ENCODE peak calls at places on chromosomes 3 and 15, in four cellular contexts. One of them, this sample, is unnamed.

GRCh38 chr15:65778269-65778668 is 13.8 kb downstream of the DENND4A start:
- DNase-seq in B cell: no peak
- DNase-seq in astrocyte of the spinal cord: no peak
- DNase-seq in heart right ventricle: no peak
- DNase-seq in this sample: no peak

GRCh38 chr3:133578548-133579191 is 5.2 kb downstream of the CDV3 start:
- DNase-seq in B cell: no peak
- DNase-seq in heart right ventricle: no peak
- DNase-seq in astrocyte of the spinal cord: peak; percentile 56
- DNase-seq in this sample: no peak

GRCh38 chr3:123449092-123449985 is 449 bp upstream of the ADCY5 start:
- DNase-seq in astrocyte of the spinal cord: peak; percentile 9
- DNase-seq in B cell: peak; percentile 65
- DNase-seq in heart right ventricle: peak; percentile 32
- DNase-seq in this sample: peak; percentile 10

GRCh38 chr3:31839144-31839917 is 141.7 kb downstream of the OSBPL10 start:
- DNase-seq in astrocyte of the spinal cord: no peak
- DNase-seq in B cell: no peak
- DNase-seq in heart right ventricle: no peak
- DNase-seq in this sample: no peak

GRCh38 chr3:115671761-115672455 is 48.6 kb downstream of the GAP43 start:
- DNase-seq in B cell: no peak
- DNase-seq in heart right ventricle: no peak
- DNase-seq in astrocyte of the spinal cord: peak; percentile 37
- DNase-seq in this sample: no peak

GRCh38 chr3:132788299-132788698 is 66.1 kb upstream of the NPHP3 start:
- DNase-seq in B cell: no peak
- DNase-seq in astrocyte of the spinal cord: peak; percentile 90
- DNase-seq in heart right ventricle: peak; percentile 57
- DNase-seq in this sample: no peak

GRCh38 chr15:49860101-49860500 is 239.3 kb downstream of the DTWD1 start:
- DNase-seq in astrocyte of the spinal cord: peak; percentile 68
- DNase-seq in B cell: no peak
- DNase-seq in heart right ventricle: no peak
- DNase-seq in this sample: no peak

GRCh38 chr3:46882377-46883015 is 5.0 kb downstream of the PTH1R start:
- DNase-seq in B cell: peak; percentile 60
- DNase-seq in astrocyte of the spinal cord: peak; percentile 27
- DNase-seq in heart right ventricle: no peak
- DNase-seq in this sample: peak; percentile 24

GRCh38 chr3:49296781-49297420 is 19.9 kb upstream of the C3orf62 start:
- DNase-seq in astrocyte of the spinal cord: peak; percentile 8
- DNase-seq in B cell: no peak
- DNase-seq in heart right ventricle: peak; percentile 77
- DNase-seq in this sample: no peak

GRCh38 chr3:58666683-58667082 is at the start of gene FAM3D:
- DNase-seq in astrocyte of the spinal cord: no peak
- DNase-seq in B cell: no peak
- DNase-seq in heart right ventricle: peak; percentile 15
- DNase-seq in this sample: no peak

GRCh38 chr15:34799149-34799824 is 3.9 kb upstream of the ACTC1 start:
- DNase-seq in astrocyte of the spinal cord: no peak
- DNase-seq in B cell: no peak
- DNase-seq in heart right ventricle: peak; percentile 80
- DNase-seq in this sample: no peak

GRCh38 chr15:95422255-95422654 is 908.2 kb upstream of the NR2F2 start:
- DNase-seq in astrocyte of the spinal cord: no peak
- DNase-seq in B cell: no peak
- DNase-seq in heart right ventricle: no peak
- DNase-seq in this sample: no peak

GRCh38 chr3:57281710-57282109 is 10.8 kb downstream of the ASB14 start:
- DNase-seq in heart right ventricle: no peak
- DNase-seq in astrocyte of the spinal cord: no peak
- DNase-seq in B cell: no peak
- DNase-seq in this sample: no peak

GRCh38 chr3:187064210-187065115 is 74.8 kb downstream of the RPL39L start:
- DNase-seq in heart right ventricle: no peak
- DNase-seq in B cell: no peak
- DNase-seq in astrocyte of the spinal cord: no peak
- DNase-seq in this sample: no peak

GRCh38 chr3:111669926-111670630 is 74.9 kb upstream of the ZBED2 start:
- DNase-seq in astrocyte of the spinal cord: peak; percentile 58
- DNase-seq in heart right ventricle: no peak
- DNase-seq in B cell: no peak
- DNase-seq in this sample: no peak

GRCh38 chr3:43260412-43260811 is 25.9 kb upstream of the SNRK start:
- DNase-seq in astrocyte of the spinal cord: no peak
- DNase-seq in B cell: no peak
- DNase-seq in heart right ventricle: no peak
- DNase-seq in this sample: no peak

GRCh38 chr15:85646538-85647091 is 148.1 kb downstream of the KLHL25 start:
- DNase-seq in heart right ventricle: no peak
- DNase-seq in astrocyte of the spinal cord: peak; percentile 94
- DNase-seq in B cell: no peak
- DNase-seq in this sample: peak; percentile 60

GRCh38 chr3:42807929-42808328 is 1.3 kb upstream of the ACKR2 start:
- DNase-seq in heart right ventricle: no peak
- DNase-seq in B cell: no peak
- DNase-seq in astrocyte of the spinal cord: no peak
- DNase-seq in this sample: no peak

GRCh38 chr3:143885803-143886427 is 37.6 kb upstream of the SLC9A9 start:
- DNase-seq in heart right ventricle: no peak
- DNase-seq in B cell: peak; percentile 42
- DNase-seq in astrocyte of the spinal cord: peak; percentile 32
- DNase-seq in this sample: peak; percentile 59

GRCh38 chr3:124397088-124397487 is 333.2 kb upstream of the UMPS start:
- DNase-seq in astrocyte of the spinal cord: no peak
- DNase-seq in B cell: no peak
- DNase-seq in heart right ventricle: no peak
- DNase-seq in this sample: no peak

GRCh38 chr3:112097378-112097777 is 11.2 kb downstream of the C3orf52 start:
- DNase-seq in heart right ventricle: no peak
- DNase-seq in astrocyte of the spinal cord: peak; percentile 99
- DNase-seq in B cell: no peak
- DNase-seq in this sample: peak; percentile 42

GRCh38 chr15:68499620-68500312 is 67.8 kb upstream of the ITGA11 start:
- DNase-seq in B cell: no peak
- DNase-seq in astrocyte of the spinal cord: no peak
- DNase-seq in heart right ventricle: no peak
- DNase-seq in this sample: no peak

GRCh38 chr3:58204713-58205112 is 6.1 kb downstream of the DNASE1L3 start:
- DNase-seq in heart right ventricle: no peak
- DNase-seq in B cell: no peak
- DNase-seq in astrocyte of the spinal cord: no peak
- DNase-seq in this sample: no peak

GRCh38 chr3:136753112-136753939 is 1.1 kb upstream of the STAG1 start:
- DNase-seq in B cell: no peak
- DNase-seq in astrocyte of the spinal cord: no peak
- DNase-seq in heart right ventricle: no peak
- DNase-seq in this sample: no peak

GRCh38 chr15:48414015-48414414 is 82.8 kb downstream of the DUT start:
- DNase-seq in heart right ventricle: no peak
- DNase-seq in astrocyte of the spinal cord: peak; percentile 63
- DNase-seq in B cell: no peak
- DNase-seq in this sample: no peak

GRCh38 chr3:7307410-7307809 is 446.5 kb downstream of the GRM7 start:
- DNase-seq in B cell: no peak
- DNase-seq in astrocyte of the spinal cord: peak; percentile 58
- DNase-seq in heart right ventricle: no peak
- DNase-seq in this sample: no peak

GRCh38 chr3:195258449-195259145 is 12.4 kb downstream of the XXYLT1 start:
- DNase-seq in heart right ventricle: no peak
- DNase-seq in B cell: no peak
- DNase-seq in astrocyte of the spinal cord: no peak
- DNase-seq in this sample: no peak

GRCh38 chr3:140845878-140846277 is 95.8 kb upstream of the SLC25A36 start:
- DNase-seq in astrocyte of the spinal cord: no peak
- DNase-seq in heart right ventricle: no peak
- DNase-seq in B cell: no peak
- DNase-seq in this sample: no peak

GRCh38 chr3:140843656-140844055 is 98.0 kb upstream of the SLC25A36 start:
- DNase-seq in B cell: no peak
- DNase-seq in heart right ventricle: no peak
- DNase-seq in astrocyte of the spinal cord: no peak
- DNase-seq in this sample: no peak

GRCh38 chr3:140844072-140844471 is 97.6 kb upstream of the SLC25A36 start:
- DNase-seq in heart right ventricle: no peak
- DNase-seq in astrocyte of the spinal cord: no peak
- DNase-seq in B cell: no peak
- DNase-seq in this sample: no peak

GRCh38 chr3:140850210-140850955 is 91.3 kb upstream of the SLC25A36 start:
- DNase-seq in astrocyte of the spinal cord: no peak
- DNase-seq in heart right ventricle: no peak
- DNase-seq in B cell: no peak
- DNase-seq in this sample: no peak

DNA sequence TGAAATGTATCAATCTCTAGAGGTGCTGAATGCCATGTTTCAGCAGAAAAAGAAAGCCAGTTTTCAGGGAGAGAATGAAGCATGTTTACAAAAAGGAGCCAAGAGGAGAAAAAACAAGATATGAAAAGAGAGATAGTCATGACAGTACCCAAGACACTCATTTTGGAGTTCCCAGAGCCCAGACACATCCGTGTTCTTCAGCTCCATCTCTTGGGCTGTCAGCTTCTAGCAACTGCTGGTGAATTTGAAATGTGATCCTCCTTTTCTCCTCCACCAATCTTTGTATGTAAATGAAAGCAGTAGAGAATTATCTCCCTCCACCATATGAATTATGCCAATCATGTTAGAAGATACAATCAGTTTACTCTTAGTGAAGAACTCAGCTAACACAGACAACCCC is 93.0 kb upstream of the SLC25A36 start:
- DNase-seq in heart right ventricle: no peak
- DNase-seq in B cell: no peak
- DNase-seq in astrocyte of the spinal cord: no peak
- DNase-seq in this sample: no peak
- TF ChIP-seq CTCF in heart right ventricle: no peak
- TF ChIP-seq CTCF in B cell: no peak
- TF ChIP-seq CTCF in astrocyte of the spinal cord: no peak
- TF ChIP-seq CTCF in this sample: no peak

GRCh38 chr3:89859738-89860137 is 752.3 kb downstream of the EPHA3 start:
- DNase-seq in heart right ventricle: no peak
- DNase-seq in B cell: no peak
- DNase-seq in astrocyte of the spinal cord: no peak
- DNase-seq in this sample: no peak
- TF ChIP-seq CTCF in heart right ventricle: no peak
- TF ChIP-seq CTCF in B cell: no peak
- TF ChIP-seq CTCF in astrocyte of the spinal cord: no peak
- TF ChIP-seq CTCF in this sample: no peak

DNA sequence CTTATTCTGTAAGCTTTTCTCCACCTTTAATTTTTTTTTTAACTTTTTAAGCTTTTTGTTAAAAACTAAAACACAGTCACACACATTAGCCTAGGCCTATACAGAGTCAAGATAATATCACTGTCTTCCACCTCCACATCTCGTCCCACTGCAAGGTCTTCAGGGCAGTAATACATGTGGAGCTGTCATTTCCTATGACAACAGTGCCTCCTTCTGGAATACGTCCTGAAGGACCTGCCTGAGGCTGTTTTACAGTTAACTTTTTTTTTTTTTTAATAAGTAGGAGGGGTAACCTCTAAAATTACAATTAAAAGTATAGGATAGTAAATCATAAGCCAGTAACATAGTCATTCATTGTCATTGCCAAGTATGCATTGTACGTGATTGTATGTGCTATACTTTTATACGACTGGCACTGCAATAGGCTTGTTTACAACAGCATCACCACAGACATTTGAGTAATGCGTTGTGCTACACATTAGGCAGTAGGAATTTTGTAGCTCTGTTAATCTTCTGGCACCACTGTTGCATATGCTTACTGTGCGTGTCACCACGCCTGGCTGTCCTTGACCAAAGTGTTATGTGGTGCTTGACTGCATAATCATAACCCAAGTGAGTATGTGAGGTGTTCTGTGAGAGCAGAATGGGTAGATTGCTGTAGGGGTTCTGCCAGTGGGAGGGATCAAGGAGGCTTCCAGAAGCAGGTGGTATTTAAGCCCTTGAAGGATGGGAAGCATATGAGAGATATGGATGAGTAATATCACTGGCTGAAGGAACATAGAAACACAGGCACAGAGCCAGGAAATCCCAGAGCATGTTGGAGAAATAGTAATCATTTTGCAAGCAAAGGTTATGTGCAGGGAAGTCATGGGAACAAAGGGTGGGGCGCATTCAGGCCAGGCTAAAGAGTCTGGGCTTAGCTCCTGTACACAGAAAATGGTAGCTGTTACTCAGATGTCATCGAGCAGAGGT is 18.3 kb downstream of the FBXO22 start:
- DNase-seq in B cell: no peak
- DNase-seq in astrocyte of the spinal cord: peak; percentile 50
- DNase-seq in heart right ventricle: peak; percentile 32
- DNase-seq in this sample: peak; percentile 19
- TF ChIP-seq CTCF in B cell: no peak
- TF ChIP-seq CTCF in astrocyte of the spinal cord: peak; percentile 42
- TF ChIP-seq CTCF in heart right ventricle: peak; percentile 63
- TF ChIP-seq CTCF in this sample: no peak

DNA sequence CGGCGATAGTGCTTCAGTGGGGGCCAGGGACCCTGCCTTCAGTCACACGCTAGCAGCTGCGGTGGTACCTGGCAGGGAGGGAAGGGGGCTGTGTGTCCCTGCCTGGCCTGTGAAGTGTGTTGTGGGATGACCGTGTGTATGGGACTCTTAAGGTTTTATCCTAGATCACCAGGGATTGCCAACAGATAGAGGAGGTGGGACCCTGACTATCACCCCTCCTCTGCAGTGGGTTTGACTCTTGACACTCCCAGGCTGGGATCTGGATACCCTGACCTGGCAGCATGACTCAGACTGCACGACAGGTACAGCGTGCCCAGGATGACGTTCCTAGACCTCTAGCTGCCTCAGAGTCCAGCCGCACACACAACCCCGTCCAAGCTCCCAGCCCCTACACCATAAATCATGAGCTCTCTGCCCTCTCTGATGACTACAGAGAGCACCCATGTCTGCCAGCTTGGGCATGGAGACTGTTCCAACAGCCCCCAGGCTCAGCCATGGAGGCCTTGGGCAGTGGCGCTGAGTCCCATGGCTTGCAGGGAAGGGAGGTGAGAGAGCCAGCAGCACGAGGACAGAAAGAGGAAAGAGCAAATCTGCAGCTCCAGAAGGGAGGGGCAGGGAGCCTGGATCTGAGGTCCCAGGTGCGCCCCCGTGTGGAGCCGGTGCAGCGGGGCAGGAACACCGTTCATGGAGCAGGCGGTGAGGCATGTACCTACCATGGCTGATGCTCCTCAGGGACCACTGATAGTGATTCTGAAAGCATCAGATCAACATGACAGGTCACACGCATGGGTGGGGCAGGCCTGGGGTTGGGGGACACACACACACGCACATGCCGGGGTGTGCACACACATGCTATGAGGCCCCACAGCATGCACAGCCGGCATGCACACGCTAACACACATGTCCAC is 71.0 kb downstream of the ADAMTS7 start:
- DNase-seq in B cell: peak; percentile 46
- DNase-seq in astrocyte of the spinal cord: no peak
- DNase-seq in heart right ventricle: no peak
- DNase-seq in this sample: peak; percentile 83
- TF ChIP-seq CTCF in B cell: peak; percentile 55
- TF ChIP-seq CTCF in astrocyte of the spinal cord: peak; percentile 55
- TF ChIP-seq CTCF in heart right ventricle: peak; percentile 46
- TF ChIP-seq CTCF in this sample: peak; percentile 55

GRCh38 chr3:190032924-190033323 is 87.8 kb downstream of the P3H2 start:
- DNase-seq in astrocyte of the spinal cord: no peak
- DNase-seq in B cell: no peak
- DNase-seq in heart right ventricle: no peak
- DNase-seq in this sample: no peak
- TF ChIP-seq CTCF in astrocyte of the spinal cord: no peak
- TF ChIP-seq CTCF in B cell: no peak
- TF ChIP-seq CTCF in heart right ventricle: no peak
- TF ChIP-seq CTCF in this sample: no peak

GRCh38 chr3:33875680-33876079 is 77.2 kb downstream of the PDCD6IP start:
- DNase-seq in astrocyte of the spinal cord: no peak
- DNase-seq in heart right ventricle: no peak
- DNase-seq in B cell: no peak
- DNase-seq in this sample: no peak
- TF ChIP-seq CTCF in astrocyte of the spinal cord: no peak
- TF ChIP-seq CTCF in heart right ventricle: no peak
- TF ChIP-seq CTCF in B cell: no peak
- TF ChIP-seq CTCF in this sample: no peak